ENCODE peak calls at places on chromosomes 2 and 18, in four cellular contexts. U, X, V and W are unnamed samples.

GRCh38 chr18:57397440-57397839 is 37.7 kb upstream of the ONECUT2 start:
- DNase-seq in X (no peak), U (no peak), V (no peak), W (no peak)

GRCh38 chr2:26605195-26605968 is 35.8 kb downstream of the CIB4 start:
- DNase-seq in V (peak; percentile 8), X (peak; percentile 45), U (peak; percentile 60), W (no peak)

GRCh38 chr18:35852786-35853185 is 119.7 kb upstream of the RMP24 start:
- DNase-seq in X (no peak), V (no peak), U (no peak), W (no peak)

GRCh38 chr2:60527762-60528161 is 25.7 kb downstream of the BCL11A start:
- DNase-seq in V (no peak), U (no peak), X (peak; percentile 46), W (no peak)

GRCh38 chr18:3217930-3218647 is 1.7 kb downstream of the MYOM1 start:
- DNase-seq in V (no peak), X (no peak), U (peak; percentile 52), W (no peak)

GRCh38 chr2:138147796-138148195 is 183.5 kb downstream of the HNMT start:
- DNase-seq in U (no peak), X (no peak), V (no peak), W (no peak)

GRCh38 chr18:22203892-22204536 is 34.6 kb downstream of the GATA6 start:
- DNase-seq in U (no peak), V (no peak), X (no peak), W (no peak)

GRCh38 chr2:182553483-182553882 is 126.6 kb upstream of the PDE1A start:
- DNase-seq in X (no peak), U (no peak), V (peak; percentile 57), W (peak; percentile 6)

GRCh38 chr2:23563673-23564617 is 179.0 kb downstream of the KLHL29 start:
- DNase-seq in U (no peak), X (no peak), V (no peak), W (no peak)

GRCh38 chr18:12597775-12598174 is 60.1 kb downstream of the SPIRE1 start:
- DNase-seq in V (no peak), X (no peak), U (no peak), W (no peak)

GRCh38 chr2:119429225-119430000 is 2.2 kb upstream of the TMEM37 start:
- DNase-seq in X (no peak), U (no peak), V (peak; percentile 35), W (no peak)

GRCh38 chr2:24169031-24169430 is 5.8 kb upstream of the FAM228A start:
- DNase-seq in X (no peak), V (no peak), U (no peak), W (no peak)

GRCh38 chr2:230916218-230916617 is 8.8 kb downstream of the GPR55 start:
- DNase-seq in V (no peak), X (no peak), U (no peak), W (no peak)

GRCh38 chr2:200447139-200447855 is 62.6 kb downstream of the KCTD18 start:
- DNase-seq in X (no peak), V (no peak), U (no peak), W (no peak)

GRCh38 chr18:62973689-62974088 is 258.3 kb downstream of the PHLPP1 start:
- DNase-seq in V (no peak), X (no peak), U (no peak), W (no peak)

GRCh38 chr18:495017-495416 is 5.5 kb downstream of the COLEC12 start:
- DNase-seq in V (no peak), X (no peak), U (no peak), W (no peak)

GRCh38 chr2:240255811-240256703 is 115.6 kb upstream of the OTOS start:
- DNase-seq in X (no peak), V (no peak), U (no peak), W (no peak)

GRCh38 chr2:217030081-217030480 is 170.2 kb upstream of the TNP1 start:
- DNase-seq in X (no peak), V (no peak), U (no peak), W (no peak)

GRCh38 chr18:8423051-8423558 is 186.1 kb upstream of the RAB12 start:
- DNase-seq in V (no peak), X (no peak), U (no peak), W (no peak)

GRCh38 chr2:151568541-151568940 is 158.8 kb downstream of the RIF1 start:
- DNase-seq in X (no peak), U (no peak), V (no peak), W (no peak)

GRCh38 chr2:60500861-60501260 is 52.6 kb downstream of the BCL11A start:
- DNase-seq in X (no peak), V (no peak), U (no peak), W (no peak)

GRCh38 chr2:29657674-29658073 is 263.7 kb downstream of the ALK start:
- DNase-seq in X (no peak), V (no peak), U (no peak), W (no peak)

GRCh38 chr2:47486858-47487497 is 84.0 kb downstream of the MSH2 start:
- DNase-seq in X (peak; percentile 52), U (peak; percentile 20), V (peak; percentile 23), W (peak; percentile 47)

GRCh38 chr2:179037807-179038206 is 12.1 kb downstream of the CCDC141 start:
- DNase-seq in V (no peak), U (no peak), X (no peak), W (no peak)

GRCh38 chr2:55871637-55872036 is 51.9 kb downstream of the EFEMP1 start:
- DNase-seq in V (no peak), U (no peak), X (no peak), W (no peak)

GRCh38 chr2:216188956-216189355 is 79.8 kb downstream of the XRCC5 start:
- DNase-seq in X (no peak), U (no peak), V (no peak), W (no peak)

GRCh38 chr2:51888120-51888519 is 856.2 kb upstream of the NRXN1 start:
- DNase-seq in U (no peak), X (no peak), V (no peak), W (no peak)

GRCh38 chr2:212842544-212843185 is 304.1 kb upstream of the ERBB4 start:
- DNase-seq in U (no peak), V (no peak), X (no peak), W (no peak)

DNA sequence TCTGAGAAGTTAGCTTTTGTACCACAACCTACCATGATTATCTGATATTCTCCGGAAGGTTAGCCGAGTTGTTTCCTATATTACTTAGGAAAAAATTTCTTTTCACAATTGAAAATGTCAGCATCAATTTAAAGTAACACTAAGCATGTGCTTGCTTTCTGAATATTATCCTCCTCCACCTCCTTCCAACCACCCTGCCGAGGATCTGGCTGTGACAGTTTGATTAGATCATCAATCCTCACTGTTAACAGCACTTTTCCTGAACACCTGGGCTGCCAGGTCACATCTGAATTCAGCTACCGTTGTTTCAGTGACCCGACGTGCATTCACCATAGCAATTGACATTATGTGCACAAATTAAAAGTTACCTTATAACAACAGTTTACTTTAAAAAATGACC is 207.0 kb downstream of the ZNF407 start:
- DNase-seq in V (no peak), X (no peak), U (no peak), W (no peak)
- TF ChIP-seq SPI1 in V (no peak), X (no peak), U (no peak), W (no peak)

DNA sequence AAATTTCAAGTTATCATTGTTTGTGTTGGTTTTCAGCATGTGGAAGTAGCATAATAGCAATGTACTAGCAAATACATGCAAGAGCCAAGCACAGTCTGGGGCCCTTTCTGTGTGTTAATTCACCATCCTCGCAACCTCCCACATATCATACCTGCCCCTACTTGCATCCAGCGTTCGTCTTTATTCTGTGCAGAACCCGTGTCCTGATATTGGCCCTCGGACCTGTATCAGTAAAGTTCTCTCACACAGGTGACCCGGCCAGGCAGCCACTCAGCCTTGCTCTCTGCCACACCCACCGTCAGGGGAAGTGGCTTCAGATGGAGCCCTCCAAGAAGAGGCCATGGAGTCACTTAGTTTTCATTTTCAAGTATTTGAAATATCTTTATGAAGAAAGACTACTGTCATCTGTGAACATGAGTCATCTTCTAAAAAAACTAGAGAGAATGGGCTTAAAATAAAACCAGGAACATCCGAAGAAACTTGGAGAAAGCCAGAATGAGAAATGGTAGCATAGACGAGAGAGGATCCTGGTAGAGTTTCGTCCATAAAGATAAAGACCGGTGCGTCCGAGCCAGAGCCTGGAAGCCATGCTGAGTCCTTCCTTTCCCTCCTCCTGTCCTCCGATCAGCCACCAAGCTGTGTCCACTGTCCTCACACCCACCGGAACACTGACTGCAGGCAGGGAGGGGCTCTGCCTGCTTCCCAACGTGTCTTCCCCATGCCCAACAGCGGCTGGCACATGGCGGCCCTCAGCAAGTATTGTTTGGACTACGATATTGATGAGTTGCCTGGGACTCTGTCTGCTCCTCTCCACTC is 57.3 kb upstream of the RPL31 start:
- DNase-seq in V (no peak), U (no peak), X (no peak), W (no peak)
- TF ChIP-seq SPI1 in V (no peak), U (no peak), X (no peak), W (no peak)

GRCh38 chr2:31382452-31383120 is 32.0 kb downstream of the XDH start:
- DNase-seq in U (no peak), V (no peak), X (no peak), W (no peak)
- TF ChIP-seq SPI1 in U (no peak), V (no peak), X (no peak), W (no peak)

GRCh38 chr2:31270136-31270535 is 36.2 kb downstream of the EHD3 start:
- DNase-seq in V (no peak), U (no peak), X (no peak), W (no peak)
- TF ChIP-seq SPI1 in V (no peak), U (no peak), X (no peak), W (no peak)

GRCh38 chr18:67621025-67621713 is 104.6 kb upstream of the DSEL start:
- DNase-seq in U (no peak), V (no peak), X (no peak), W (no peak)

GRCh38 chr18:67612281-67612680 is 95.8 kb upstream of the DSEL start:
- DNase-seq in X (no peak), V (no peak), U (no peak), W (no peak)

GRCh38 chr18:67615876-67616275 is 99.4 kb upstream of the DSEL start:
- DNase-seq in V (no peak), X (no peak), U (no peak), W (no peak)

DNA sequence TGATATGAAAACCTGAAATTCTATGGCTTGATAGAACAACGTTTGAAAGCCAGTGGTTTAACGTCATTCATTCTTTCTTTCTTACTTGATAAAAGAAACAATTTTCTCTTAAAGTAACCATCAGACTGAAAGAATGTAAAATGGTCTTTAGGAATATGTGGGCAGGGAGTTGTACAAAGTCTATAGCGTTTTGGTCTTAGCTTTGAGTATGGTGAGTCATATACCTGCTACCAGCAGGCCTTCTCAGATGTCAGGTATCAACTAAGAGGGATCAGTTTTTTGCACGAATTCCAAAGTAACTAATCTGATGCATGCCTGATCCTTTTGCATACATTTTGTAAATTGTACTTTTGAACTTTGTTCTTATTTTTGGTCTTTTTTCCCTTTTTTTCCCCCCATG is 101.5 kb upstream of the DSEL start:
- DNase-seq in X (no peak), V (no peak), U (no peak), W (no peak)
- TF ChIP-seq SPI1 in X (no peak), V (no peak), U (no peak), W (no peak)

GRCh38 chr2:5748941-5749731 is 57.0 kb downstream of the SOX11 start:
- DNase-seq in V (no peak), U (no peak), X (no peak), W (no peak)
- TF ChIP-seq SPI1 in V (no peak), U (no peak), X (no peak), W (no peak)